ENCODE peak calls at places on chromosome 20, in five cellular contexts. S, J, U, Z and C are unnamed samples.

GRCh38 chr20:1965520-1966278 is 28.2 kb downstream of the PDYN start:
- DNase-seq in S (peak), J (peak), U (peak), Z (peak), C (peak)

GRCh38 chr20:9478801-9479200 is 35.6 kb upstream of the LAMP5 start:
- DNase-seq in S (no peak), J (no peak), U (no peak), Z (no peak), C (no peak)

GRCh38 chr20:6924681-6925080 is 157.2 kb downstream of the BMP2 start:
- DNase-seq in S (no peak), J (no peak), U (no peak), Z (no peak), C (no peak)

GRCh38 chr20:20702330-20703245 is 9.9 kb downstream of the RALGAPA2 start:
- DNase-seq in S (no peak), J (no peak), U (no peak), Z (no peak), C (no peak)

GRCh38 chr20:14049111-14049510 is 53.8 kb downstream of the MACROD2 start:
- DNase-seq in S (no peak), J (no peak), U (no peak), Z (no peak), C (no peak)

GRCh38 chr20:59120919-59121318 is 42.7 kb upstream of the ZNF831 start:
- DNase-seq in S (no peak), J (no peak), U (no peak), Z (no peak), C (no peak)

GRCh38 chr20:64009811-64010387 is 26.1 kb upstream of the C20orf204 start:
- DNase-seq in S (no peak), J (no peak), U (peak), Z (no peak), C (no peak)

GRCh38 chr20:33667245-33668086 is 723 bp downstream of the ACTL10 start:
- DNase-seq in S (peak), J (peak), U (peak), Z (peak), C (peak)

GRCh38 chr20:34774431-34774830 is 51.0 kb downstream of the NCOA6 start:
- DNase-seq in S (no peak), J (no peak), U (no peak), Z (no peak), C (no peak)

GRCh38 chr20:3250091-3250504 is 11.1 kb upstream of the SLC4A11 start:
- DNase-seq in S (no peak), J (no peak), U (peak), Z (no peak), C (no peak)

GRCh38 chr20:7151666-7152065 is 384.2 kb downstream of the BMP2 start:
- DNase-seq in S (no peak), J (no peak), U (no peak), Z (no peak), C (no peak)

GRCh38 chr20:34891166-34892062 is 15.0 kb downstream of the ACSS2 start:
- DNase-seq in S (no peak), J (peak), U (no peak), Z (no peak), C (no peak)

GRCh38 chr20:20412750-20413149 is 44.8 kb downstream of the INSM1 start:
- DNase-seq in S (no peak), J (no peak), U (peak), Z (no peak), C (no peak)

GRCh38 chr20:17867546-17867945 is 101.0 kb downstream of the SNX5 start:
- DNase-seq in S (no peak), J (no peak), U (no peak), Z (no peak), C (no peak)

GRCh38 chr20:59754551-59754950 is 150.2 kb downstream of the PHACTR3 start:
- DNase-seq in S (no peak), J (no peak), U (no peak), Z (no peak), C (no peak)

GRCh38 chr20:8388146-8388545 is 256.1 kb downstream of the PLCB1 start:
- DNase-seq in S (no peak), J (peak), U (peak), Z (no peak), C (no peak)

GRCh38 chr20:18724788-18725476 is 88.7 kb upstream of the SCP2D1 start:
- DNase-seq in S (no peak), J (no peak), U (no peak), Z (no peak), C (no peak)

GRCh38 chr20:57672953-57673575 is 36.8 kb downstream of the PMEPA1 start:
- DNase-seq in S (no peak), J (no peak), U (no peak), Z (no peak), C (no peak)

GRCh38 chr20:57435498-57436222 is 44.5 kb downstream of the RBM38 start:
- DNase-seq in S (peak), J (no peak), U (no peak), Z (peak), C (peak)

GRCh38 chr20:13202553-13202952 is 18.5 kb upstream of the ISM1 start:
- DNase-seq in S (no peak), J (no peak), U (no peak), Z (no peak), C (no peak)

GRCh38 chr20:10110151-10110550 is 75.4 kb downstream of the ANKEF1 start:
- DNase-seq in S (no peak), J (peak), U (no peak), Z (no peak), C (no peak)

GRCh38 chr20:4897600-4897999 is 103.7 kb downstream of the SLC23A2 start:
- DNase-seq in S (no peak), J (no peak), U (no peak), Z (peak), C (no peak)
- H3K27ac ChIP-seq in S (no peak), J (no peak), U (no peak), Z (no peak), C (peak)

GRCh38 chr20:38270869-38271608 is 10.5 kb upstream of the KIAA1755 start:
- DNase-seq in S (no peak), J (peak), U (peak), Z (no peak), C (no peak)

GRCh38 chr20:38267251-38267650 is 6.7 kb upstream of the KIAA1755 start:
- DNase-seq in S (no peak), J (no peak), U (no peak), Z (no peak), C (no peak)

GRCh38 chr20:38271609-38272120 is 11.1 kb upstream of the KIAA1755 start:
- DNase-seq in S (no peak), J (no peak), U (no peak), Z (no peak), C (no peak)

GRCh38 chr20:38268115-38268514 is 7.6 kb upstream of the KIAA1755 start:
- DNase-seq in S (no peak), J (no peak), U (no peak), Z (no peak), C (no peak)

DNA sequence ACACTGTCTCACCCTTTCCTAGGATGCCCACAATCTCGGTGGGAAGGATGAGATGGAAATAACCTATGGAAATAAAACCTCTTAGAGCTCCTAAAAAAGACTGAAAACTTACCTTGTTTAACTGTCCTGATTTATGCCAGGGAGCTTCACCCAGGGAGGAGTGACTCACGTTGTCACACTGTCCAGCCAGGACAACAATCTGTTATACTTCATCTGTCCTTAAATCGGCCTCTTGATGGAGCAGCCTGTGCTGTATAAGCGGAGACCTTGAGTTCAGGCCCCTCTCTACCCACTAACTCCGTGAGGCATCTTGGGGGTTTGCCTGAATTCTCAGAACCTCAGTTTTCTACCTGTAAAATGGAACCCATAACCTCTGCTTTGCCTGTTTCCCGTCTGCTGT is 9.2 kb upstream of the KIAA1755 start:
- DNase-seq in S (no peak), J (no peak), U (no peak), Z (no peak), C (no peak)
- H3K27ac ChIP-seq in S (no peak), J (no peak), U (no peak), Z (no peak), C (no peak)

GRCh38 chr20:62796699-62797491 is 622 bp downstream of the MRGBP start:
- DNase-seq in S (peak), J (no peak), U (no peak), Z (no peak), C (no peak)

GRCh38 chr20:62792940-62793756 is 3.1 kb upstream of the MRGBP start:
- DNase-seq in S (peak), J (no peak), U (no peak), Z (no peak), C (no peak)

GRCh38 chr20:62794007-62794724 is 2.1 kb upstream of the MRGBP start:
- DNase-seq in S (peak), J (peak), U (peak), Z (peak), C (peak)

GRCh38 chr20:62793757-62794006 is 2.6 kb upstream of the MRGBP start:
- DNase-seq in S (no peak), J (no peak), U (no peak), Z (no peak), C (no peak)

DNA sequence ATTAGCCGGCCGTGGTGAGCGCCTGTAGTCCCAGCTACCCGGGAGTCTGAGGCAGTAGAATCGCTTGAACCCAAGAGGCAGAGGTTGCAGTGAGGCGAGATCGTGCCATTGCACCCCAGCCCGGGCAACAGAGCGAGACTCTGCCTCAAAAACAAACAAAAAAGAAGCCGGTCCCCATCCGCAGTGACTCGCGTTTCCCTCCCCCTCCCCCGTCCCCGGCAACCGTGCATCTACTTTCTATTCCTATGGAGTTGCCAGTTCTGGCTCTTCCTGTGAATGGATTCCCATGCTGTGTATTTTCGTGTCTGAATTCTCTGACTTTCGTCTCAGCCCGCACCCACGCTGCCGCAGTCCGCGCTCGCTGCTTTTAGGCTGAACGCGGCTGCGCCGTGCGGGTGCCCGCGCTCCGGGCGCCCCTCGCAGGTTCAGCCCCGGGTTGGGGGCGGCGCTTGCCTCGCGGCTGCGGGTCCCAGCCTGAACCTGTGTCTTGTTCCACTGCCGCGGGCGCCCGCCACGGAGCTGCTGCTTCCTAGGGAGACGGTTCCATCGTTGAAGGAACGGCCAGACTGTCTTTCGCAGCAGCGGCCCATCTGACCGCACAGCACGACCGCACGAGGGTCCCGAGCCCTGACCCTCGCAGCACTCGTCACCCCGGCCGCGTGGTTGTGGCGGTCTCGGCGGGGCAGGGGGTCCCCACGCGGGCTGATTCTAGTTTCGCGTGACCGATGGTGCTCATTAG is 1.1 kb upstream of the MRGBP start:
- DNase-seq in S (peak), J (peak), U (peak), Z (peak), C (no peak)
- H3K27ac ChIP-seq in S (peak), J (peak), U (peak), Z (peak), C (peak)

GRCh38 chr20:51529027-51529749 is 13.3 kb downstream of the NFATC2 start:
- DNase-seq in S (no peak), J (peak), U (peak), Z (no peak), C (no peak)

GRCh38 chr20:51526105-51526470 is 16.4 kb downstream of the NFATC2 start:
- DNase-seq in S (no peak), J (no peak), U (no peak), Z (no peak), C (no peak)

GRCh38 chr20:51525241-51526104 is 17.0 kb downstream of the NFATC2 start:
- DNase-seq in S (no peak), J (no peak), U (peak), Z (no peak), C (peak)

GRCh38 chr20:51528263-51529026 is 14.1 kb downstream of the NFATC2 start:
- DNase-seq in S (no peak), J (no peak), U (peak), Z (no peak), C (no peak)

GRCh38 chr20:51526754-51527153 is 15.8 kb downstream of the NFATC2 start:
- DNase-seq in S (no peak), J (no peak), U (no peak), Z (no peak), C (no peak)
- H3K27ac ChIP-seq in S (no peak), J (no peak), U (no peak), Z (no peak), C (no peak)

DNA sequence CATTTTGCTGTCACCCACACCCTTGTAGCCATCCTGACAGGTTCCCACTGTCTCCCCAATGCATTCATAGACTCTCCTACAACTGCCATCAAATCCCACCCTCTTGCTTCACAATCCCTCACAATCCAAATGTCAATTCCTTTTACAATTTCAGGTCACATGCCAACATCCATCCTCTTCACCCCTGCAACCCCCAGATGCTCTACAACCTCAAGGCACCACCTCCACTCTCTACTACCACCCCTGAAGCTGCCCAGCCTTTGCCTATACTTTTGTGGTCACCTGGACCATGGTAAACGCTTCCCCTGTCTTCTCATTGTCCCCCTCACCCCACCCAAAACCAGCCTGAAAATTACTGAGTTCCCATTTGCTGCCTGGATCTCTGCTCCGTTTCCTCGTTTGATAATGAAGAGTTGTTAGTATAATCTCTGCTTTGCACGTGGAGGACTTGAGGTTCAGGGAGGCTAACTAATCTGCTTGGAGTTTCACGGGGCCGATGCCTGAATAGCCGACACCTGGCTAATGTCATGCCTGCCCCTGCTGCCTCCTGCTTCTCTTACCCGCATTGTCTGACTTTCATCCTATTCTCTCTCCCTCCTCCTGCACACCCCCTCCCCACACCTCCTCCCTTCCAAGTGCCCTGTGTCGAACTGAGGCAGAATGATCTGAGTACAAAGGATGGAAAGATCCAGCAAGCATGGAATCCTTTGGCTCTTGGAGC is 82.4 kb upstream of the TOX2 start:
- DNase-seq in S (no peak), J (no peak), U (no peak), Z (no peak), C (no peak)
- H3K27ac ChIP-seq in S (no peak), J (no peak), U (no peak), Z (no peak), C (no peak)

GRCh38 chr20:55888655-55889054 is 116.7 kb downstream of the CBLN4 start:
- DNase-seq in S (no peak), J (no peak), U (no peak), Z (no peak), C (no peak)
- H3K27ac ChIP-seq in S (no peak), J (no peak), U (no peak), Z (no peak), C (no peak)

DNA sequence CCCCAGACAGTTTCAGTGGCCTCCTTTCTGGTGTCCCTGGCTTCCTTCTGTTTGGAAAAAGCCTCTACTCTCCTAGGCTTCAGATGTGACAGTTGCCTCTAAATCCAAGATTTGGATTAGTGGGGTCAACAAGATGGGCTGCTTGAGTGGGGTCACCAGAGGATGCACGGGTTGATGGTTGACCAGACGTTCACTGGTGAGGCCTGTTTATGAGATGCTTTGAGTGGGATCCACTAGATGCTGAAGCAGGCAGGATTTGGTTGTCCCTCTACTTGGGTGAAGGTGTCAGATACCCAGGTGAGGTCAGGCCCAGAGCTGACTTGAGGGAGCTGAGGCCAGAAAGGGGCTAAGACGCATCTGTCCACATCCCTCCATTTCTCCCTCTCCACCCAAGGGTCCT is 8.1 kb upstream of the DLGAP4 start:
- DNase-seq in S (no peak), J (no peak), U (no peak), Z (no peak), C (no peak)
- H3K27ac ChIP-seq in S (no peak), J (no peak), U (no peak), Z (no peak), C (no peak)

GRCh38 chr20:49291200-49291599 is 13.3 kb upstream of the ZNFX1 start:
- DNase-seq in S (no peak), J (no peak), U (no peak), Z (no peak), C (no peak)
- H3K27ac ChIP-seq in S (no peak), J (no peak), U (no peak), Z (no peak), C (no peak)

GRCh38 chr20:396252-396618 is 11.9 kb upstream of the RBCK1 start:
- DNase-seq in S (no peak), J (no peak), U (no peak), Z (no peak), C (no peak)
- H3K27ac ChIP-seq in S (no peak), J (no peak), U (no peak), Z (no peak), C (no peak)